ENCODE peak calls at places on chromosome 22, in ten cellular contexts. One of them, this sample, is unnamed.

GRCh38 chr22:30414525-30415047 is 11.0 kb upstream of the MTFP1 start:
- DNase-seq in heart left ventricle: no peak
- DNase-seq in upper lobe of left lung: no peak
- DNase-seq in tibial nerve: no peak
- DNase-seq in cardiac fibroblast: no peak
- DNase-seq in esophagus squamous epithelium: no peak
- DNase-seq in RWPE1: no peak
- DNase-seq in kidney epithelial cell: no peak
- DNase-seq in fibroblast of the aortic adventitia: peak
- DNase-seq in astrocyte of the spinal cord: no peak
- DNase-seq in this sample: no peak

GRCh38 chr22:42841444-42841843 is 15.6 kb downstream of the ARFGAP3 start:
- DNase-seq in heart left ventricle: no peak
- DNase-seq in upper lobe of left lung: no peak
- DNase-seq in tibial nerve: no peak
- DNase-seq in cardiac fibroblast: no peak
- DNase-seq in esophagus squamous epithelium: no peak
- DNase-seq in RWPE1: peak
- DNase-seq in kidney epithelial cell: no peak
- DNase-seq in fibroblast of the aortic adventitia: peak
- DNase-seq in astrocyte of the spinal cord: peak
- DNase-seq in this sample: no peak

GRCh38 chr22:43113516-43114251 is 3.1 kb downstream of the BIK start:
- DNase-seq in heart left ventricle: no peak
- DNase-seq in upper lobe of left lung: no peak
- DNase-seq in tibial nerve: no peak
- DNase-seq in cardiac fibroblast: no peak
- DNase-seq in esophagus squamous epithelium: no peak
- DNase-seq in RWPE1: no peak
- DNase-seq in kidney epithelial cell: no peak
- DNase-seq in fibroblast of the aortic adventitia: no peak
- DNase-seq in astrocyte of the spinal cord: no peak
- DNase-seq in this sample: no peak

GRCh38 chr22:28711820-28712777 is 29.5 kb downstream of the CHEK2 start:
- DNase-seq in heart left ventricle: no peak
- DNase-seq in upper lobe of left lung: no peak
- DNase-seq in tibial nerve: peak
- DNase-seq in cardiac fibroblast: peak
- DNase-seq in esophagus squamous epithelium: no peak
- DNase-seq in RWPE1: peak
- DNase-seq in kidney epithelial cell: peak
- DNase-seq in fibroblast of the aortic adventitia: peak
- DNase-seq in astrocyte of the spinal cord: peak
- DNase-seq in this sample: peak

GRCh38 chr22:48742556-48743343 is 1084.9 kb downstream of the BRD1 start:
- DNase-seq in heart left ventricle: peak
- DNase-seq in upper lobe of left lung: peak
- DNase-seq in tibial nerve: no peak
- DNase-seq in cardiac fibroblast: no peak
- DNase-seq in esophagus squamous epithelium: no peak
- DNase-seq in RWPE1: no peak
- DNase-seq in kidney epithelial cell: no peak
- DNase-seq in fibroblast of the aortic adventitia: no peak
- DNase-seq in astrocyte of the spinal cord: no peak
- DNase-seq in this sample: no peak

GRCh38 chr22:34800265-34800664 is 265.7 kb upstream of the ISX start:
- DNase-seq in heart left ventricle: peak
- DNase-seq in upper lobe of left lung: no peak
- DNase-seq in tibial nerve: peak
- DNase-seq in cardiac fibroblast: no peak
- DNase-seq in esophagus squamous epithelium: no peak
- DNase-seq in RWPE1: no peak
- DNase-seq in kidney epithelial cell: peak
- DNase-seq in fibroblast of the aortic adventitia: no peak
- DNase-seq in astrocyte of the spinal cord: peak
- DNase-seq in this sample: no peak

GRCh38 chr22:20449819-20450550 is 12.4 kb upstream of the SCARF2 start:
- DNase-seq in heart left ventricle: no peak
- DNase-seq in upper lobe of left lung: peak
- DNase-seq in tibial nerve: no peak
- DNase-seq in cardiac fibroblast: no peak
- DNase-seq in esophagus squamous epithelium: no peak
- DNase-seq in RWPE1: no peak
- DNase-seq in kidney epithelial cell: no peak
- DNase-seq in fibroblast of the aortic adventitia: no peak
- DNase-seq in astrocyte of the spinal cord: no peak
- DNase-seq in this sample: no peak

GRCh38 chr22:43298062-43298801 is 44.9 kb downstream of the SCUBE1 start:
- DNase-seq in heart left ventricle: no peak
- DNase-seq in upper lobe of left lung: peak
- DNase-seq in tibial nerve: peak
- DNase-seq in cardiac fibroblast: no peak
- DNase-seq in esophagus squamous epithelium: no peak
- DNase-seq in RWPE1: no peak
- DNase-seq in kidney epithelial cell: no peak
- DNase-seq in fibroblast of the aortic adventitia: peak
- DNase-seq in astrocyte of the spinal cord: no peak
- DNase-seq in this sample: no peak

GRCh38 chr22:39360242-39360641 is 10.5 kb downstream of the SYNGR1 start:
- DNase-seq in heart left ventricle: no peak
- DNase-seq in upper lobe of left lung: no peak
- DNase-seq in tibial nerve: no peak
- DNase-seq in cardiac fibroblast: no peak
- DNase-seq in esophagus squamous epithelium: no peak
- DNase-seq in RWPE1: no peak
- DNase-seq in kidney epithelial cell: no peak
- DNase-seq in fibroblast of the aortic adventitia: no peak
- DNase-seq in astrocyte of the spinal cord: no peak
- DNase-seq in this sample: no peak

GRCh38 chr22:39362932-39363331 is 13.1 kb downstream of the SYNGR1 start:
- DNase-seq in heart left ventricle: no peak
- DNase-seq in upper lobe of left lung: no peak
- DNase-seq in tibial nerve: no peak
- DNase-seq in cardiac fibroblast: no peak
- DNase-seq in esophagus squamous epithelium: no peak
- DNase-seq in RWPE1: no peak
- DNase-seq in kidney epithelial cell: no peak
- DNase-seq in fibroblast of the aortic adventitia: no peak
- DNase-seq in astrocyte of the spinal cord: no peak
- DNase-seq in this sample: no peak

GRCh38 chr22:39362271-39362670 is 12.5 kb downstream of the SYNGR1 start:
- DNase-seq in heart left ventricle: no peak
- DNase-seq in upper lobe of left lung: no peak
- DNase-seq in tibial nerve: no peak
- DNase-seq in cardiac fibroblast: no peak
- DNase-seq in esophagus squamous epithelium: no peak
- DNase-seq in RWPE1: no peak
- DNase-seq in kidney epithelial cell: no peak
- DNase-seq in fibroblast of the aortic adventitia: no peak
- DNase-seq in astrocyte of the spinal cord: no peak
- DNase-seq in this sample: no peak

GRCh38 chr22:39360674-39361413 is 11.1 kb downstream of the SYNGR1 start:
- DNase-seq in heart left ventricle: no peak
- DNase-seq in upper lobe of left lung: no peak
- DNase-seq in tibial nerve: no peak
- DNase-seq in cardiac fibroblast: no peak
- DNase-seq in esophagus squamous epithelium: no peak
- DNase-seq in RWPE1: peak
- DNase-seq in kidney epithelial cell: peak
- DNase-seq in fibroblast of the aortic adventitia: no peak
- DNase-seq in astrocyte of the spinal cord: peak
- DNase-seq in this sample: peak

DNA sequence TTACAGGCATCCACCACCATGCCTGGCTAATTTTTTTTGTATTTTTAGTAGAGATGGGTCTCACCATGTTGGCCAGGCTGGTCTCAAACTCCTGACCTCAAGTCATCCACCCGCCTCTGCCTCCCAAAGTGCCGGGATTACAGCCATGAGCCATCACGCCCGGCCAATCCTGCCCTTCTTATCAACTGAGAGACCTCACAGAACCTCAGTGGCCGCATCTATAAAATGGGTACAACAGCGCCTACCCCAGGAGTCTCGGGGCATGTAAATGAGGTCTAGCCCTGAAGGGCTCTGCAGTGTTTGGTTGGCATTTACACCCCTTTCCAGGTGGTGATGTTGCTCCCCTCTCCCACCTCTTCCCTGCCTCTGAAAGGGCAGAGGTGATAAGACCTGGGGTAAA is 11.7 kb downstream of the SYNGR1 start:
- DNase-seq in heart left ventricle: no peak
- DNase-seq in upper lobe of left lung: no peak
- DNase-seq in tibial nerve: no peak
- DNase-seq in cardiac fibroblast: no peak
- DNase-seq in esophagus squamous epithelium: no peak
- DNase-seq in RWPE1: no peak
- DNase-seq in kidney epithelial cell: no peak
- DNase-seq in fibroblast of the aortic adventitia: no peak
- DNase-seq in astrocyte of the spinal cord: no peak
- DNase-seq in this sample: no peak
- TF ChIP-seq CTCF in heart left ventricle: no peak
- TF ChIP-seq CTCF in upper lobe of left lung: no peak
- TF ChIP-seq CTCF in tibial nerve: no peak
- TF ChIP-seq CTCF in cardiac fibroblast: no peak
- TF ChIP-seq CTCF in esophagus squamous epithelium: no peak
- TF ChIP-seq CTCF in RWPE1: no peak
- TF ChIP-seq CTCF in kidney epithelial cell: no peak
- TF ChIP-seq CTCF in fibroblast of the aortic adventitia: no peak
- TF ChIP-seq CTCF in astrocyte of the spinal cord: no peak
- TF ChIP-seq CTCF in this sample: no peak

GRCh38 chr22:19105456-19105855 is 16.8 kb downstream of the DGCR2 start:
- DNase-seq in heart left ventricle: no peak
- DNase-seq in upper lobe of left lung: no peak
- DNase-seq in tibial nerve: no peak
- DNase-seq in cardiac fibroblast: no peak
- DNase-seq in esophagus squamous epithelium: no peak
- DNase-seq in RWPE1: no peak
- DNase-seq in kidney epithelial cell: no peak
- DNase-seq in fibroblast of the aortic adventitia: no peak
- DNase-seq in astrocyte of the spinal cord: no peak
- DNase-seq in this sample: no peak

GRCh38 chr22:19106886-19107729 is 15.1 kb downstream of the DGCR2 start:
- DNase-seq in heart left ventricle: no peak
- DNase-seq in upper lobe of left lung: no peak
- DNase-seq in tibial nerve: no peak
- DNase-seq in cardiac fibroblast: no peak
- DNase-seq in esophagus squamous epithelium: no peak
- DNase-seq in RWPE1: no peak
- DNase-seq in kidney epithelial cell: no peak
- DNase-seq in fibroblast of the aortic adventitia: no peak
- DNase-seq in astrocyte of the spinal cord: no peak
- DNase-seq in this sample: no peak

GRCh38 chr22:19107730-19108074 is 14.5 kb downstream of the DGCR2 start:
- DNase-seq in heart left ventricle: no peak
- DNase-seq in upper lobe of left lung: no peak
- DNase-seq in tibial nerve: no peak
- DNase-seq in cardiac fibroblast: no peak
- DNase-seq in esophagus squamous epithelium: no peak
- DNase-seq in RWPE1: no peak
- DNase-seq in kidney epithelial cell: no peak
- DNase-seq in fibroblast of the aortic adventitia: peak
- DNase-seq in astrocyte of the spinal cord: no peak
- DNase-seq in this sample: no peak

GRCh38 chr22:19103881-19104821 is 18.1 kb downstream of the DGCR2 start:
- DNase-seq in heart left ventricle: no peak
- DNase-seq in upper lobe of left lung: no peak
- DNase-seq in tibial nerve: no peak
- DNase-seq in cardiac fibroblast: no peak
- DNase-seq in esophagus squamous epithelium: no peak
- DNase-seq in RWPE1: no peak
- DNase-seq in kidney epithelial cell: no peak
- DNase-seq in fibroblast of the aortic adventitia: peak
- DNase-seq in astrocyte of the spinal cord: peak
- DNase-seq in this sample: no peak

DNA sequence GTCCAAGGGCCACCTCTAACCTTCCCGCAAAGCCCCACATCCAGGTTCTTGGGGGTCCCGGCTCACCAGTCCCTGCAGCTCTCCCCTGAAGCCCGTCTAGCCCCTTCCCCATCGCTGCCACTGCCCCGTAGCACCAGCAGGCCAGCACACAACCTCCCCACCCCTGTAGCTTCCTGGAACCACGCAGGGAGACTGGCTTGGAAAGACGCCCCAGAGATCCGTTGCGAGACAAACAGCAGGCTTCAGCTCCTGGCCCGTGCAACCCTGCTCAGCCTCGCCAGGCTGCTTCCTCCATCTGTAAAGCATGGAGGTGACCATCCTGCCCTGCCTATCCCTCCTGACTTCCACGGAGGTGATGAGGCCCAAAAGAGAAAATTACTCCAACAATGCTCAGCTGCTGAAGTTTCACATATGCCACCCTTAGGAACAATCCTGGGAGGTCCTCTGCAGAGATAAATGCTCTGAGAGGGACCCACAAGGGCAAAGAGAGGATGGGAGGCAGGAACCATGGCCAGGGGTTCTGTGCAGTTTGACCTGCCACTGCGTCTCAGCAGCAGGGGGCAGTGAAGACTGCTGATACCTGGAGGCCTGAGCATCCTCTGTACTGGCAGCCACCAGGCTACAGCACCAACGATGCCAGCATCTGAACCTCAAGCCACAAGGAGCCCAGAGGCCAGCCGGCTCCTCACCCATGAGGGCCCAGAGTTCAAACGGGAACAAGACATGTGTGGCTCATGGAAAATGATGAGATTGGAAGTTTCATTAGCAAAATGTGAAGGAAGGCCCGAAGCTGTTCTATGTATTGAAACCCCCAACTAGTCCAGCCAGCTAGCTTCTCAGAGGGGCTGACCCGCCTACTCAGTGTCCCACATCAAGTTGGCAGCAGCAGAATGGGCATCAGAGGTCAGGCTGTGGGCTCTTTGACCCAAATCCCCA is 16.1 kb downstream of the DGCR2 start:
- DNase-seq in heart left ventricle: no peak
- DNase-seq in upper lobe of left lung: no peak
- DNase-seq in tibial nerve: no peak
- DNase-seq in cardiac fibroblast: no peak
- DNase-seq in esophagus squamous epithelium: no peak
- DNase-seq in RWPE1: no peak
- DNase-seq in kidney epithelial cell: no peak
- DNase-seq in fibroblast of the aortic adventitia: no peak
- DNase-seq in astrocyte of the spinal cord: no peak
- DNase-seq in this sample: peak
- TF ChIP-seq CTCF in heart left ventricle: peak
- TF ChIP-seq CTCF in upper lobe of left lung: peak
- TF ChIP-seq CTCF in tibial nerve: no peak
- TF ChIP-seq CTCF in cardiac fibroblast: peak
- TF ChIP-seq CTCF in esophagus squamous epithelium: no peak
- TF ChIP-seq CTCF in RWPE1: no peak
- TF ChIP-seq CTCF in kidney epithelial cell: peak
- TF ChIP-seq CTCF in fibroblast of the aortic adventitia: peak
- TF ChIP-seq CTCF in astrocyte of the spinal cord: no peak
- TF ChIP-seq CTCF in this sample: peak

GRCh38 chr22:46996595-46997310 is 234.3 kb downstream of the TBC1D22A start:
- DNase-seq in heart left ventricle: no peak
- DNase-seq in upper lobe of left lung: no peak
- DNase-seq in tibial nerve: no peak
- DNase-seq in cardiac fibroblast: no peak
- DNase-seq in esophagus squamous epithelium: no peak
- DNase-seq in RWPE1: no peak
- DNase-seq in kidney epithelial cell: no peak
- DNase-seq in fibroblast of the aortic adventitia: no peak
- DNase-seq in astrocyte of the spinal cord: no peak
- DNase-seq in this sample: peak
- TF ChIP-seq CTCF in heart left ventricle: no peak
- TF ChIP-seq CTCF in upper lobe of left lung: no peak
- TF ChIP-seq CTCF in tibial nerve: no peak
- TF ChIP-seq CTCF in cardiac fibroblast: peak
- TF ChIP-seq CTCF in esophagus squamous epithelium: no peak
- TF ChIP-seq CTCF in RWPE1: no peak
- TF ChIP-seq CTCF in kidney epithelial cell: peak
- TF ChIP-seq CTCF in fibroblast of the aortic adventitia: no peak
- TF ChIP-seq CTCF in astrocyte of the spinal cord: no peak
- TF ChIP-seq CTCF in this sample: peak

GRCh38 chr22:46027219-46028068 is 50.5 kb upstream of the WNT7B start:
- DNase-seq in heart left ventricle: peak
- DNase-seq in upper lobe of left lung: peak
- DNase-seq in tibial nerve: no peak
- DNase-seq in cardiac fibroblast: no peak
- DNase-seq in esophagus squamous epithelium: no peak
- DNase-seq in RWPE1: no peak
- DNase-seq in kidney epithelial cell: no peak
- DNase-seq in fibroblast of the aortic adventitia: no peak
- DNase-seq in astrocyte of the spinal cord: no peak
- DNase-seq in this sample: no peak
- TF ChIP-seq CTCF in heart left ventricle: no peak
- TF ChIP-seq CTCF in upper lobe of left lung: peak
- TF ChIP-seq CTCF in tibial nerve: no peak
- TF ChIP-seq CTCF in cardiac fibroblast: no peak
- TF ChIP-seq CTCF in esophagus squamous epithelium: no peak
- TF ChIP-seq CTCF in RWPE1: peak
- TF ChIP-seq CTCF in kidney epithelial cell: no peak
- TF ChIP-seq CTCF in fibroblast of the aortic adventitia: no peak
- TF ChIP-seq CTCF in astrocyte of the spinal cord: no peak
- TF ChIP-seq CTCF in this sample: no peak